ENCODE peak calls at places on chromosomes 1 and 21, in five cellular contexts. Z is right cardiac atrium; O is SHP77; H is stimulated activated CD8-positive, alpha-beta memory T cell treated with anti-CD3 and anti-CD28 coated beads, Interleukin-7, amount 100 ng/mL, for 1 hour; S is activated CD4-positive, CD25-positive, alpha-beta regulatory T cell. X is an unnamed sample.

GRCh38 chr1:54774820-54775498 is 10.6 kb upstream of the PARS2 start:
- DNase-seq in Z (no peak), O (peak; percentile 35), H (no peak), S (no peak), X (no peak)

GRCh38 chr1:29255134-29255666 is 18.9 kb downstream of the PTPRU start:
- DNase-seq in Z (no peak), O (no peak), H (no peak), S (no peak), X (no peak)

GRCh38 chr1:25198731-25199231 is 33.5 kb downstream of the SYF2 start:
- DNase-seq in Z (no peak), O (no peak), H (no peak), S (no peak), X (no peak)

GRCh38 chr1:183821309-183822080 is 16.6 kb downstream of the RGL1 start:
- DNase-seq in Z (no peak), O (no peak), H (no peak), S (no peak), X (no peak)

GRCh38 chr1:219304227-219305226 is 130.8 kb downstream of the LYPLAL1 start:
- DNase-seq in Z (peak; percentile 27), O (no peak), H (no peak), S (no peak), X (no peak)

GRCh38 chr1:76949503-76949902 is 82.2 kb downstream of the ST6GALNAC5 start:
- DNase-seq in Z (no peak), O (no peak), H (no peak), S (no peak), X (no peak)

GRCh38 chr1:70034403-70034802 is 171.0 kb downstream of the LRRC40 start:
- DNase-seq in Z (no peak), O (peak; percentile 33), H (no peak), S (no peak), X (no peak)

GRCh38 chr1:110524311-110525249 is 5.6 kb upstream of the KCNA10 start:
- DNase-seq in Z (no peak), O (peak; percentile 71), H (peak; percentile 21), S (no peak), X (peak; percentile 20)

GRCh38 chr1:209648931-209649776 is 3.1 kb downstream of the LAMB3 start:
- DNase-seq in Z (no peak), O (no peak), H (no peak), S (no peak), X (no peak)

GRCh38 chr21:35316933-35317332 is 267.8 kb upstream of the RUNX1 start:
- DNase-seq in Z (no peak), O (no peak), H (no peak), S (no peak), X (no peak)

GRCh38 chr21:16002872-16003466 is 273.2 kb downstream of the USP25 start:
- DNase-seq in Z (no peak), O (no peak), H (no peak), S (no peak), X (no peak)

GRCh38 chr1:26887125-26887524 is 3.0 kb downstream of the GPN2 start:
- DNase-seq in Z (no peak), O (no peak), H (no peak), S (no peak), X (no peak)

GRCh38 chr21:39204134-39204533 is 20.9 kb upstream of the PSMG1 start:
- DNase-seq in Z (no peak), O (no peak), H (no peak), S (no peak), X (no peak)

GRCh38 chr1:25619101-25619890 is 2.7 kb downstream of the MAN1C1 start:
- DNase-seq in Z (peak; percentile 77), O (peak; percentile 58), H (no peak), S (no peak), X (no peak)

GRCh38 chr1:78114034-78114956 is 68.5 kb downstream of the GIPC2 start:
- DNase-seq in Z (no peak), O (peak; percentile 67), H (peak; percentile 9), S (peak; percentile 9), X (peak; percentile 12)

GRCh38 chr1:211589782-211590721 is 11.1 kb upstream of the SLC30A1 start:
- DNase-seq in Z (peak; percentile 86), O (no peak), H (no peak), S (no peak), X (no peak)

GRCh38 chr1:230171337-230172015 is 104.4 kb downstream of the GALNT2 start:
- DNase-seq in Z (no peak), O (no peak), H (no peak), S (no peak), X (no peak)

GRCh38 chr1:206490643-206491421 is 16.5 kb upstream of the RASSF5 start:
- DNase-seq in Z (no peak), O (no peak), H (no peak), S (no peak), X (no peak)

GRCh38 chr1:186099362-186100064 is 275.5 kb downstream of the TPR start:
- DNase-seq in Z (no peak), O (no peak), H (no peak), S (no peak), X (no peak)

GRCh38 chr1:53137729-53138128 is 4.7 kb downstream of the SLC1A7 start:
- DNase-seq in Z (no peak), O (no peak), H (no peak), S (no peak), X (no peak)

GRCh38 chr1:232805269-232806070 is at the start of gene MAP10:
- DNase-seq in Z (peak; percentile 90), O (peak; percentile 94), H (peak; percentile 45), S (peak; percentile 62), X (peak; percentile 54)

GRCh38 chr1:110039641-110040040 is 5.2 kb downstream of the STRIP1 start:
- DNase-seq in Z (no peak), O (no peak), H (no peak), S (no peak), X (no peak)

GRCh38 chr1:162649606-162650005 is 17.3 kb downstream of the DDR2 start:
- DNase-seq in Z (no peak), O (no peak), H (no peak), S (no peak), X (no peak)

GRCh38 chr1:29893806-29894205 is 657.5 kb downstream of the PTPRU start:
- DNase-seq in Z (no peak), O (no peak), H (no peak), S (no peak), X (no peak)

GRCh38 chr1:7960165-7960564 is 1.3 kb upstream of the PARK7 start:
- DNase-seq in Z (no peak), O (no peak), H (no peak), S (no peak), X (no peak)

GRCh38 chr1:147717051-147717705 is 43.2 kb downstream of the GJA5 start:
- DNase-seq in Z (no peak), O (no peak), H (no peak), S (no peak), X (no peak)

GRCh38 chr1:2050482-2050792 is 226 bp downstream of the PRKCZ start:
- DNase-seq in Z (peak; percentile 59), O (no peak), H (no peak), S (no peak), X (no peak)